ENCODE peak calls at places on chromosomes 11 and 22, in eight cellular contexts. One of them, this sample, is unnamed.

GRCh38 chr22:21861856-21862255 is 5.6 kb downstream of the MAPK1 start:
- DNase-seq in psoas muscle: no peak
- DNase-seq in breast epithelium: no peak
- DNase-seq in fibroblast of lung: no peak
- DNase-seq in H1: no peak
- DNase-seq in GM12865: no peak
- DNase-seq in MM.1S: no peak
- DNase-seq in foreskin fibroblast: no peak
- DNase-seq in this sample: no peak

GRCh38 chr22:43789452-43789851 is 22.7 kb downstream of the EFCAB6 start:
- DNase-seq in H1: no peak
- DNase-seq in fibroblast of lung: peak
- DNase-seq in psoas muscle: peak
- DNase-seq in GM12865: peak
- DNase-seq in MM.1S: no peak
- DNase-seq in breast epithelium: no peak
- DNase-seq in foreskin fibroblast: peak
- DNase-seq in this sample: no peak

GRCh38 chr22:38921801-38922200 is 35.6 kb upstream of the APOBEC3A start:
- DNase-seq in fibroblast of lung: no peak
- DNase-seq in psoas muscle: no peak
- DNase-seq in H1: no peak
- DNase-seq in breast epithelium: no peak
- DNase-seq in GM12865: no peak
- DNase-seq in foreskin fibroblast: no peak
- DNase-seq in MM.1S: no peak
- DNase-seq in this sample: no peak

GRCh38 chr11:93330446-93330984 is at the start of gene DEUP1:
- DNase-seq in fibroblast of lung: peak
- DNase-seq in GM12865: peak
- DNase-seq in MM.1S: peak
- DNase-seq in psoas muscle: peak
- DNase-seq in H1: no peak
- DNase-seq in foreskin fibroblast: no peak
- DNase-seq in breast epithelium: peak
- DNase-seq in this sample: peak

GRCh38 chr11:102546923-102547471 is 16.4 kb upstream of the MMP7 start:
- DNase-seq in GM12865: peak
- DNase-seq in breast epithelium: no peak
- DNase-seq in H1: no peak
- DNase-seq in fibroblast of lung: no peak
- DNase-seq in psoas muscle: no peak
- DNase-seq in MM.1S: no peak
- DNase-seq in foreskin fibroblast: no peak
- DNase-seq in this sample: no peak

GRCh38 chr22:21791635-21792625 is 56.3 kb upstream of the YPEL1 start:
- DNase-seq in GM12865: peak
- DNase-seq in MM.1S: no peak
- DNase-seq in breast epithelium: no peak
- DNase-seq in foreskin fibroblast: no peak
- DNase-seq in psoas muscle: no peak
- DNase-seq in fibroblast of lung: peak
- DNase-seq in H1: no peak
- DNase-seq in this sample: no peak

GRCh38 chr22:41808400-41808799 is 7.9 kb downstream of the CCDC134 start:
- DNase-seq in GM12865: no peak
- DNase-seq in MM.1S: no peak
- DNase-seq in foreskin fibroblast: no peak
- DNase-seq in psoas muscle: no peak
- DNase-seq in H1: no peak
- DNase-seq in breast epithelium: no peak
- DNase-seq in fibroblast of lung: no peak
- DNase-seq in this sample: no peak

GRCh38 chr11:68016904-68017817 is 7.0 kb downstream of the ALDH3B1 start:
- DNase-seq in H1: no peak
- DNase-seq in MM.1S: no peak
- DNase-seq in GM12865: no peak
- DNase-seq in breast epithelium: no peak
- DNase-seq in foreskin fibroblast: no peak
- DNase-seq in psoas muscle: no peak
- DNase-seq in fibroblast of lung: peak
- DNase-seq in this sample: no peak

GRCh38 chr11:70048279-70049024 is 29.7 kb upstream of the ANO1 start:
- DNase-seq in H1: no peak
- DNase-seq in foreskin fibroblast: no peak
- DNase-seq in psoas muscle: no peak
- DNase-seq in MM.1S: no peak
- DNase-seq in breast epithelium: peak
- DNase-seq in GM12865: no peak
- DNase-seq in fibroblast of lung: no peak
- DNase-seq in this sample: no peak

GRCh38 chr22:39703890-39704658 is 133.5 kb downstream of the CACNA1I start:
- DNase-seq in breast epithelium: no peak
- DNase-seq in H1: no peak
- DNase-seq in foreskin fibroblast: no peak
- DNase-seq in fibroblast of lung: peak
- DNase-seq in psoas muscle: peak
- DNase-seq in MM.1S: no peak
- DNase-seq in GM12865: no peak
- DNase-seq in this sample: no peak

GRCh38 chr11:114738954-114739353 is 60.6 kb downstream of the NXPE2 start:
- DNase-seq in fibroblast of lung: peak
- DNase-seq in MM.1S: peak
- DNase-seq in psoas muscle: no peak
- DNase-seq in GM12865: peak
- DNase-seq in H1: peak
- DNase-seq in breast epithelium: no peak
- DNase-seq in foreskin fibroblast: no peak
- DNase-seq in this sample: no peak

GRCh38 chr11:121613724-121614123 is 161.0 kb upstream of the SORL1-AS1 start:
- DNase-seq in fibroblast of lung: peak
- DNase-seq in H1: no peak
- DNase-seq in foreskin fibroblast: no peak
- DNase-seq in MM.1S: no peak
- DNase-seq in breast epithelium: no peak
- DNase-seq in psoas muscle: no peak
- DNase-seq in GM12865: no peak
- DNase-seq in this sample: no peak

GRCh38 chr11:79026803-79027445 is 413.9 kb downstream of the TENM4 start:
- DNase-seq in H1: no peak
- DNase-seq in fibroblast of lung: peak
- DNase-seq in MM.1S: peak
- DNase-seq in GM12865: peak
- DNase-seq in psoas muscle: no peak
- DNase-seq in foreskin fibroblast: peak
- DNase-seq in breast epithelium: no peak
- DNase-seq in this sample: no peak

GRCh38 chr11:116731097-116731761 is 41.6 kb downstream of the BUD13 start:
- DNase-seq in psoas muscle: no peak
- DNase-seq in foreskin fibroblast: no peak
- DNase-seq in GM12865: no peak
- DNase-seq in H1: no peak
- DNase-seq in fibroblast of lung: peak
- DNase-seq in MM.1S: no peak
- DNase-seq in breast epithelium: peak
- DNase-seq in this sample: peak

GRCh38 chr11:126352163-126352562 is 3.3 kb upstream of the ST3GAL4 start:
- DNase-seq in MM.1S: no peak
- DNase-seq in fibroblast of lung: no peak
- DNase-seq in breast epithelium: no peak
- DNase-seq in H1: no peak
- DNase-seq in psoas muscle: no peak
- DNase-seq in foreskin fibroblast: no peak
- DNase-seq in GM12865: no peak
- DNase-seq in this sample: no peak
- H3K4me3 ChIP-seq in MM.1S: no peak
- H3K4me3 ChIP-seq in fibroblast of lung: no peak
- H3K4me3 ChIP-seq in breast epithelium: no peak
- H3K4me3 ChIP-seq in H1: no peak
- H3K4me3 ChIP-seq in psoas muscle: no peak
- H3K4me3 ChIP-seq in foreskin fibroblast: no peak
- H3K4me3 ChIP-seq in GM12865: no peak
- H3K4me3 ChIP-seq in this sample: no peak

GRCh38 chr11:17169876-17170275 is 37.9 kb downstream of the PIK3C2A start:
- DNase-seq in GM12865: no peak
- DNase-seq in fibroblast of lung: no peak
- DNase-seq in psoas muscle: no peak
- DNase-seq in breast epithelium: no peak
- DNase-seq in MM.1S: peak
- DNase-seq in H1: no peak
- DNase-seq in foreskin fibroblast: no peak
- DNase-seq in this sample: no peak
- H3K4me3 ChIP-seq in GM12865: no peak
- H3K4me3 ChIP-seq in fibroblast of lung: no peak
- H3K4me3 ChIP-seq in psoas muscle: no peak
- H3K4me3 ChIP-seq in breast epithelium: no peak
- H3K4me3 ChIP-seq in MM.1S: peak
- H3K4me3 ChIP-seq in H1: no peak
- H3K4me3 ChIP-seq in foreskin fibroblast: no peak
- H3K4me3 ChIP-seq in this sample: no peak

GRCh38 chr11:48002565-48002964 is 22.2 kb downstream of the PTPRJ start:
- DNase-seq in GM12865: no peak
- DNase-seq in MM.1S: no peak
- DNase-seq in H1: no peak
- DNase-seq in psoas muscle: no peak
- DNase-seq in foreskin fibroblast: no peak
- DNase-seq in fibroblast of lung: no peak
- DNase-seq in breast epithelium: no peak
- DNase-seq in this sample: no peak

GRCh38 chr11:48000432-48000831 is 20.1 kb downstream of the PTPRJ start:
- DNase-seq in GM12865: no peak
- DNase-seq in breast epithelium: no peak
- DNase-seq in fibroblast of lung: no peak
- DNase-seq in H1: no peak
- DNase-seq in foreskin fibroblast: no peak
- DNase-seq in psoas muscle: no peak
- DNase-seq in MM.1S: no peak
- DNase-seq in this sample: no peak

GRCh38 chr11:48003926-48004325 is 23.6 kb downstream of the PTPRJ start:
- DNase-seq in MM.1S: no peak
- DNase-seq in breast epithelium: no peak
- DNase-seq in fibroblast of lung: no peak
- DNase-seq in foreskin fibroblast: no peak
- DNase-seq in GM12865: no peak
- DNase-seq in H1: no peak
- DNase-seq in psoas muscle: no peak
- DNase-seq in this sample: no peak

GRCh38 chr11:47998733-47999359 is 18.5 kb downstream of the PTPRJ start:
- DNase-seq in breast epithelium: no peak
- DNase-seq in psoas muscle: no peak
- DNase-seq in H1: no peak
- DNase-seq in foreskin fibroblast: no peak
- DNase-seq in MM.1S: no peak
- DNase-seq in GM12865: no peak
- DNase-seq in fibroblast of lung: no peak
- DNase-seq in this sample: peak

DNA sequence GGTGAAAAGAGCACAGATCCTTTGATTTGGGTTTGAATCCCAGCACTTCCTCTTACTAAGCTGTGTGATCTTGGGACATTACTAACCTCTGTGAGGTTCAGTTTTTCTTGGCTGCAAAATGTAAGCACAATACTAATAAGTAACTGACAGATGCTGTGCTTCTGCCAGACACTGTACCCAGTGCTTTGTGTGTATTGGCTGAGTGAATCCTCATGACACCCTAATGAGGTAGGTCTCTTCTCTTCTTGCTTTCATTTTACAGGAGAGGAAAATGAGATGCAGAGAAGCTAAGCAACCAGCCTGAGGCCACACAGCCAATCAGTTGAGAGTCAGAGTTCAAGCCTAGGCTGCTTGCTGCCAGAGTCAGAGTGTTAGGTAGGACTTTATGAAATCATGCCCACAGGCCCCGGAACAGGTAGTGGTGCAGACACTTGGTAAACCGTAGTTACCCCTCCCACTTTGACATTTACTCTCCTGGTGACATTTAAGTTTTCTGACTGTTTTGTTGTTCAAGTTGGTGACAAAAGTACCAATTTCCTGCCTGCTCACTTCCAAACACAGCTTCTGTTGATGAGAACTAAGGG is 21.2 kb downstream of the PTPRJ start:
- DNase-seq in foreskin fibroblast: peak
- DNase-seq in breast epithelium: no peak
- DNase-seq in psoas muscle: no peak
- DNase-seq in H1: no peak
- DNase-seq in MM.1S: no peak
- DNase-seq in GM12865: peak
- DNase-seq in fibroblast of lung: peak
- DNase-seq in this sample: no peak
- H3K4me3 ChIP-seq in foreskin fibroblast: no peak
- H3K4me3 ChIP-seq in breast epithelium: no peak
- H3K4me3 ChIP-seq in psoas muscle: no peak
- H3K4me3 ChIP-seq in H1: no peak
- H3K4me3 ChIP-seq in MM.1S: no peak
- H3K4me3 ChIP-seq in GM12865: no peak
- H3K4me3 ChIP-seq in fibroblast of lung: no peak
- H3K4me3 ChIP-seq in this sample: no peak

GRCh38 chr11:2652857-2653643 is 46.7 kb downstream of the KCNQ1OT1 start:
- DNase-seq in MM.1S: no peak
- DNase-seq in breast epithelium: no peak
- DNase-seq in GM12865: no peak
- DNase-seq in H1: no peak
- DNase-seq in fibroblast of lung: no peak
- DNase-seq in foreskin fibroblast: no peak
- DNase-seq in psoas muscle: no peak
- DNase-seq in this sample: no peak

GRCh38 chr11:2655834-2656622 is 43.8 kb downstream of the KCNQ1OT1 start:
- DNase-seq in breast epithelium: no peak
- DNase-seq in foreskin fibroblast: peak
- DNase-seq in psoas muscle: no peak
- DNase-seq in MM.1S: no peak
- DNase-seq in fibroblast of lung: peak
- DNase-seq in H1: no peak
- DNase-seq in GM12865: no peak
- DNase-seq in this sample: no peak

GRCh38 chr11:2656859-2657258 is 42.9 kb downstream of the KCNQ1OT1 start:
- DNase-seq in MM.1S: no peak
- DNase-seq in psoas muscle: no peak
- DNase-seq in foreskin fibroblast: no peak
- DNase-seq in H1: no peak
- DNase-seq in GM12865: no peak
- DNase-seq in breast epithelium: no peak
- DNase-seq in fibroblast of lung: no peak
- DNase-seq in this sample: no peak

GRCh38 chr11:2653930-2654739 is 45.7 kb downstream of the KCNQ1OT1 start:
- DNase-seq in H1: no peak
- DNase-seq in GM12865: no peak
- DNase-seq in foreskin fibroblast: no peak
- DNase-seq in MM.1S: no peak
- DNase-seq in psoas muscle: no peak
- DNase-seq in breast epithelium: no peak
- DNase-seq in fibroblast of lung: no peak
- DNase-seq in this sample: no peak

DNA sequence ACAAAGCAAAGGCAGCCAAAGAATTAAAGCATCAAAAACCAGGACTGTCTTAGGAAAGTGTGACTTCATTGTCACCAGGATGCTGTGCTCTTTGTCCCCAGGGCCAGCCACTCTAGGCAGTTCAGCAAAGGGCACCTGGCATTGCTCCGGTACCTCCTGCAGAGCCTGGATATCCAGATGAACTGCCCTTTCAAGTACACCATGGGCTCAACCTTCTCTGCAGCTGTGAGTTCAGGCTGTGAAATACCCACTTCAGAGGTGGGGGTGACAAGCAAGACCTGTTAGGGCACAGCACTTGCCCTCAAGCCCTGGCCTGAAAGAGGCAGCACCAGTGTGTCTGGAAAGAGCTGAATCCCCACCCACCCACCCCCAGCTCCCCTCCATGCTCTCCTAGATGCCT is 44.5 kb downstream of the KCNQ1OT1 start:
- DNase-seq in fibroblast of lung: no peak
- DNase-seq in MM.1S: no peak
- DNase-seq in psoas muscle: no peak
- DNase-seq in foreskin fibroblast: no peak
- DNase-seq in H1: no peak
- DNase-seq in breast epithelium: no peak
- DNase-seq in GM12865: no peak
- DNase-seq in this sample: no peak
- H3K4me3 ChIP-seq in fibroblast of lung: no peak
- H3K4me3 ChIP-seq in MM.1S: no peak
- H3K4me3 ChIP-seq in psoas muscle: no peak
- H3K4me3 ChIP-seq in foreskin fibroblast: no peak
- H3K4me3 ChIP-seq in H1: no peak
- H3K4me3 ChIP-seq in breast epithelium: no peak
- H3K4me3 ChIP-seq in GM12865: no peak
- H3K4me3 ChIP-seq in this sample: no peak